ENCODE peak calls at places on chromosome X, in nine cellular contexts. B is fibroblast of mammary gland, G is foreskin fibroblast, E is A549, V is PC-9, F is AG10803, A is breast epithelium, O is stomach, P is PC-3. H is an unnamed sample.
A peak's percentile ranks its signal among the peaks of the same experiment; 100 is the strongest.

GRCh38 chrX:7586126-7586525 is 256.8 kb upstream of the VCX start:
- DNase-seq in V (no peak), O (no peak), P (peak; percentile 53), F (peak; percentile 48), G (peak; percentile 66), A (no peak), B (peak; percentile 47), E (no peak), H (peak; percentile 35)

GRCh38 chrX:1606476-1606875 is 8.4 kb upstream of the ASMT start:
- DNase-seq in V (no peak), E (no peak), P (no peak), A (no peak), O (no peak), B (no peak), G (no peak), F (no peak), H (no peak)

GRCh38 chrX:40083120-40083978 is 14.4 kb downstream of the BCOR start:
- DNase-seq in A (no peak), B (no peak), F (no peak), G (peak; percentile 51), O (peak; percentile 73), E (no peak), P (peak; percentile 40), V (peak; percentile 39), H (no peak)

GRCh38 chrX:102129473-102129872 is 4.0 kb downstream of the TCEAL2 start:
- DNase-seq in E (peak; percentile 4), F (peak; percentile 1), V (no peak), A (no peak), B (peak; percentile 7), P (peak; percentile 41), G (peak; percentile 4), O (no peak), H (peak; percentile 0)

GRCh38 chrX:9604908-9605306 is 140.0 kb downstream of the TBL1X start:
- DNase-seq in F (no peak), P (no peak), E (no peak), A (no peak), O (no peak), V (no peak), B (no peak), G (no peak), H (no peak)

GRCh38 chrX:107117993-107118321 is 665 bp downstream of the RBM41 start:
- DNase-seq in A (no peak), G (peak; percentile 21), V (no peak), B (peak; percentile 3), O (no peak), E (no peak), F (no peak), P (no peak), H (peak; percentile 8)

GRCh38 chrX:78125148-78125547 is 14.3 kb downstream of the TAF9B start:
- DNase-seq in V (no peak), G (no peak), F (no peak), P (no peak), O (no peak), A (no peak), B (no peak), E (no peak), H (no peak)

GRCh38 chrX:141314441-141314840 is 72.1 kb upstream of the SPANXC start:
- DNase-seq in O (no peak), E (no peak), B (peak; percentile 2), A (no peak), F (no peak), V (no peak), G (no peak), P (peak; percentile 51), H (peak; percentile 33)

GRCh38 chrX:55011294-55011693 is 11.1 kb downstream of the APEX2 start:
- DNase-seq in V (no peak), G (peak; percentile 10), B (peak; percentile 3), E (no peak), A (no peak), O (no peak), P (peak; percentile 42), F (no peak), H (no peak)

GRCh38 chrX:46904626-46905025 is 7.6 kb upstream of the JADE3 start:
- DNase-seq in F (no peak), P (no peak), A (no peak), E (no peak), O (no peak), G (no peak), B (no peak), V (no peak), H (no peak)

GRCh38 chrX:10032147-10032546 is 65.0 kb downstream of the CLDN34 start:
- DNase-seq in P (no peak), V (no peak), O (no peak), B (no peak), A (no peak), G (no peak), E (no peak), F (no peak), H (no peak)

GRCh38 chrX:39367429-39367828 is 566.2 kb downstream of the MID1IP1 start:
- DNase-seq in O (no peak), B (no peak), F (no peak), V (no peak), A (no peak), P (no peak), E (no peak), G (no peak), H (no peak)

GRCh38 chrX:71870337-71871098 is 40.1 kb upstream of the NHSL2 start:
- DNase-seq in E (peak; percentile 16), O (no peak), B (peak; percentile 10), P (peak; percentile 55), F (no peak), V (peak; percentile 4), A (no peak), G (peak; percentile 1), H (no peak)
- TF ChIP-seq CTCF in E (peak; percentile 28), O (no peak), B (peak; percentile 21), P (peak; percentile 60), F (peak; percentile 8), V (no peak), A (no peak), G (no peak), H (peak; percentile 25)

GRCh38 chrX:24465524-24465850 is 401 bp downstream of the PDK3 start:
- DNase-seq in A (no peak), P (no peak), E (no peak), V (no peak), O (no peak), B (no peak), F (no peak), G (peak; percentile 2), H (no peak)
- H3K4me3 ChIP-seq in A (peak overlapping the region; percentile 82), P (peak overlapping the region; percentile 88), E (peak overlapping the region; percentile 95), V (peak overlapping the region; percentile 70), O (peak overlapping the region; percentile 59), B (peak overlapping the region; percentile 53), F (peak overlapping the region; percentile 57), G (peak overlapping the region; percentile 55), H (peak overlapping the region; percentile 63)

GRCh38 chrX:35098419-35098818 is 155.8 kb downstream of the FAM47B start:
- DNase-seq in F (peak; percentile 1), A (no peak), V (no peak), B (peak; percentile 14), O (no peak), P (no peak), E (no peak), G (peak; percentile 6), H (peak; percentile 1)
- TF ChIP-seq CTCF in F (peak; percentile 19), A (no peak), V (no peak), B (peak; percentile 18), O (no peak), P (peak; percentile 25), E (no peak), G (no peak), H (no peak)

GRCh38 chrX:139692506-139692849 is 15.5 kb downstream of the MCF2 start:
- DNase-seq in O (no peak), E (no peak), P (no peak), F (peak; percentile 1), V (no peak), B (peak; percentile 2), A (no peak), G (peak; percentile 9), H (no peak)

GRCh38 chrX:139691843-139692505 is 16.0 kb downstream of the MCF2 start:
- DNase-seq in O (no peak), F (no peak), V (no peak), E (no peak), A (no peak), G (peak; percentile 13), P (no peak), B (no peak), H (no peak)

GRCh38 chrX:139692908-139693307 is 15.1 kb downstream of the MCF2 start:
- DNase-seq in E (no peak), P (no peak), B (no peak), O (no peak), A (no peak), F (no peak), G (no peak), V (no peak), H (no peak)

GRCh38 chrX:139691493-139691842 is 16.5 kb downstream of the MCF2 start:
- DNase-seq in V (no peak), O (no peak), G (peak; percentile 27), F (peak; percentile 3), A (no peak), E (no peak), P (no peak), B (peak; percentile 5), H (no peak)
- H3K4me3 ChIP-seq in V (no peak overlapping the region), O (peak overlapping the region; percentile 48), G (peak overlapping the region; percentile 31), F (peak overlapping the region; percentile 45), A (peak overlapping the region; percentile 58), E (peak overlapping the region; percentile 42), P (no peak overlapping the region), B (peak overlapping the region; percentile 17), H (peak overlapping the region; percentile 21)

DNA sequence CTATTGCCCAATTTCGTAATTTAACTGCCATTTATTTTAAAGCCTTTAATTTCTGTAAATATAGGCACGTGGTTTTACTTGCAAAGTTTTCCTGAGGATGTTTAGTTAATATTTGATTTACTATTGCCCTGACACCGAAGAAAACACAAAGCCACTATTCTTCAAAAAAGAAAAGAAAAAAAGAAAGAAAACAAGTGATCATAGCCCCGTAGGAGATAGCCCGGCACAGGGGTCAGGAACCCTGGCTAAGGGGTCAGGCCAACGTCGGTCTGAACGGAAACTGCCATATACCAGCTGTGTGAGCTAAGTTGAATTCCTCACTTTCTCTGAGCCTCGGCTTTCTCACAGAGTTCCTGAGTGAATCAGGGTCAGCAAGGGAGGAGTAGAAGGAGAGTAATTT is 17.7 kb upstream of the LAMP2 start:
- DNase-seq in V (no peak), O (no peak), B (no peak), A (no peak), F (no peak), G (no peak), P (no peak), E (no peak), H (no peak)
- TF ChIP-seq CTCF in V (no peak), O (no peak), B (no peak), A (no peak), F (no peak), G (no peak), P (no peak), E (no peak), H (no peak)

GRCh38 chrX:35682481-35682880 is 115.7 kb upstream of the MAGEB16 start:
- DNase-seq in F (no peak), G (no peak), A (no peak), E (no peak), B (no peak), O (no peak), V (no peak), P (no peak), H (no peak)
- H3K4me3 ChIP-seq in F (no peak overlapping the region), G (no peak overlapping the region), A (no peak overlapping the region), E (no peak overlapping the region), B (no peak overlapping the region), O (no peak overlapping the region), V (no peak overlapping the region), P (no peak overlapping the region), H (no peak overlapping the region)